ENCODE peak calls at places on chromosome 1, in four cellular contexts. I is bronchial epithelial cell, F is A549, X is fibroblast of lung. N is an unnamed sample.

GRCh38 chr1:10210841-10211804 is 753 bp downstream of the KIF1B start:
- DNase-seq in I (peak), F (peak), X (peak), N (peak)

GRCh38 chr1:25914074-25914995 is 8.1 kb upstream of the STMN1 start:
- DNase-seq in I (no peak), F (no peak), X (peak), N (no peak)

GRCh38 chr1:162942903-162943567 is 82.1 kb upstream of the CCDC190 start:
- DNase-seq in I (peak), F (no peak), X (peak), N (no peak)

GRCh38 chr1:21605964-21606705 is 63.0 kb downstream of the RAP1GAP start:
- DNase-seq in I (no peak), F (no peak), X (no peak), N (no peak)

GRCh38 chr1:62058951-62059350 is 135.7 kb upstream of the L1TD1 start:
- DNase-seq in I (no peak), F (no peak), X (no peak), N (no peak)

GRCh38 chr1:20555025-20555757 is 2.8 kb downstream of the FAM43B start:
- DNase-seq in I (no peak), F (no peak), X (peak), N (no peak)

GRCh38 chr1:189597083-189597482 is 880.6 kb downstream of the BRINP3 start:
- DNase-seq in I (peak), F (no peak), X (no peak), N (peak)

GRCh38 chr1:226217273-226217672 is 6.2 kb upstream of the MIXL1 start:
- DNase-seq in I (no peak), F (no peak), X (peak), N (no peak)

GRCh38 chr1:162381383-162381782 is at the start of gene C1orf226:
- DNase-seq in I (peak), F (peak), X (peak), N (peak)

GRCh38 chr1:8711161-8711560 is 106.3 kb downstream of the RERE start:
- DNase-seq in I (no peak), F (no peak), X (peak), N (no peak)

GRCh38 chr1:145879775-145880174 is 5.9 kb downstream of the ANKRD35 start:
- DNase-seq in I (no peak), F (no peak), X (no peak), N (no peak)

GRCh38 chr1:44048816-44049215 is 17.6 kb upstream of the SLC6A9 start:
- DNase-seq in I (peak), F (no peak), X (peak), N (no peak)

GRCh38 chr1:110440877-110441276 is 10.1 kb upstream of the PROK1 start:
- DNase-seq in I (peak), F (no peak), X (peak), N (peak)

GRCh38 chr1:112533029-112533428 is 24.3 kb downstream of the WNT2B start:
- DNase-seq in I (no peak), F (no peak), X (peak), N (no peak)

DNA sequence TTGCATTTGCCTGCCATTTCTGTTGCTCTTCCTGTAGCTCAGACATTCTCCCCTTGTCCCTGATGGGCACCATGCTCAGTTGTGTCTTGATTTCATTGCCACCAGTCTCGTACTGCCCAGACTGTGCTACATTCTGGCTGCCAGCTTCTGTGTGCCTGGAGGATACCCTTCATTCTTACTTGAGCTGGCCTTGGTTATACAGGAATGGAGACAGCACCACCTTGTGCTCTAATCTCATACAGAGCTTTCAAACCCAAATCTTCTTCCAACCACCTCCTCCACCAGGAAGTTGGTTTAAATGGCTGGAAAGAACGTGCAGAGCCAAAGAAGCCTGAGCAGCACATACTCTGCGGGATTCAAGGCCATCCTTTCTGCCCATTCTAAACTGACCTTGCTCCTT is 165.3 kb downstream of the SLC35F3 start:
- DNase-seq in I (peak), F (no peak), X (peak), N (peak)
- TF ChIP-seq CTCF in I (peak), F (peak), X (no peak), N (no peak)

GRCh38 chr1:23747947-23748346 is 4.7 kb downstream of the ELOA start:
- DNase-seq in I (no peak), F (no peak), X (no peak), N (no peak)

GRCh38 chr1:23742670-23743286 is 493 bp upstream of the ELOA start:
- DNase-seq in I (peak), F (no peak), X (peak), N (peak)

GRCh38 chr1:23741609-23742008 is 1.7 kb upstream of the ELOA start:
- DNase-seq in I (no peak), F (no peak), X (no peak), N (no peak)

GRCh38 chr1:23743287-23744052 is at the start of gene ELOA:
- DNase-seq in I (peak), F (peak), X (peak), N (peak)

GRCh38 chr1:23745515-23745914 is 2.2 kb downstream of the ELOA start:
- DNase-seq in I (peak), F (peak), X (peak), N (no peak)
- TF ChIP-seq CTCF in I (peak), F (no peak), X (peak), N (no peak)

GRCh38 chr1:11735854-11736745 is at the start of gene AGTRAP:
- DNase-seq in I (peak), F (peak), X (peak), N (peak)
- TF ChIP-seq CTCF in I (peak), F (no peak), X (peak), N (no peak)

DNA sequence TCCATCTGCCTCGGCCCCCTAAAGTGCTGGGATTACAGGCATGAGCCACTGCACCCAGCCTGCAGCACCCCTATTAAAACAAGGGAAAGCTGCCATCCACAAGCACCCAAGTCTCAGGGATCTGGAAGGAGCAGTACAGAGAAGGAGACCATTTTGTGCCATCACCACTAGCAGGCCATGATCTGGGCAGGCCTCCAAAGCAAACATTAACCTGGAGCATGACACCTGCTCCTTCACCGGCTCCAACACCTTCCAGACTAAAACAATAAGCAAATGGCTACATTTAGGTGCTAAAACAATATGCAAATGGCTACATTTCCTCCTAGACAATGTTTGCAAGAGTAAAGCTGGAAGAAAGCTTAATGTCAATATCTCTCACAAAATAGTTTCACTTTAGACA is 16.7 kb downstream of the MEAF6 start:
- DNase-seq in I (no peak), F (no peak), X (no peak), N (peak)
- TF ChIP-seq CTCF in I (no peak), F (no peak), X (no peak), N (no peak)

DNA sequence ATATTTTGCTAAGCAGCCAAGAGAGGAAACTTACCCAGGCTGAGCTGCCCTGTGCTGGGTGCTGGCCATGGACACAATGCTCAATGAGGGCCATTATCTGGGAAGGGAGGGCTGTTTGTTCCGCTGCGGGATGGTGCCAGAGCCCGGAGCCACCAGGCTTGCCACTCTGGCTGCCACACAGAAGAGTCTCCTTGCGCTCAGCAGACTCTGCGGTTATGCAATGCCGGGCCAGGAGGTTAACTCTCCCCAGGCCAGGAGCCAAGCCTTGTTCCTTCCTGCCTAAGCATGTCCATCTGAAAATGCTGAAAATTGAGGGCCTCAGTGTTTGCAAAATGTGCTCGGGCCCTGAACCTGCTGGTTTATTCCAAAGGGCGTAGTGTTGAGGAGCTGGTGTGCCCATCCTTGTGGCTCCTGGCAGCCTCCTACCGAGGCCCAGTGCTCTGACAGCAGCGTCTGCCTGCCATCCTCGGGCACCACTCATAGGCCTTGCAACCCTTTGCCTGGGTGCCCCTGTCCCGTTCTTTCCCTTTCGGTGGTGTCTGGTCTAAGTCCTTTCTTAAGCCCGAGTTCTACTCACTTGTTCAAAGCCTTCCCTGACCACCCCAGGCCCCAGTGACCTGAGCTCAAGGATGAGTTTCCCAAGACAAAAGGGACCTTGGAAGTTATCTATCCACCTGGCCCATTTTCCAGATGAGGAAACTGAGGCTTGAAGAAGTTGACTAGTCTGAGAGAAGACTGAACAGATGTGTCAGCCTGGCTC is 133.8 kb upstream of the EDN2 start:
- DNase-seq in I (peak), F (no peak), X (peak), N (peak)
- TF ChIP-seq CTCF in I (no peak), F (no peak), X (no peak), N (no peak)

GRCh38 chr1:152442765-152443164 is 28.7 kb upstream of the CRNN start:
- DNase-seq in I (peak), F (no peak), X (peak), N (no peak)

GRCh38 chr1:152440635-152441471 is 26.8 kb upstream of the CRNN start:
- DNase-seq in I (peak), F (peak), X (peak), N (peak)

GRCh38 chr1:152441756-152442155 is 27.7 kb upstream of the CRNN start:
- DNase-seq in I (no peak), F (no peak), X (no peak), N (no peak)

GRCh38 chr1:152442291-152442690 is 28.2 kb upstream of the CRNN start:
- DNase-seq in I (no peak), F (no peak), X (no peak), N (no peak)

DNA sequence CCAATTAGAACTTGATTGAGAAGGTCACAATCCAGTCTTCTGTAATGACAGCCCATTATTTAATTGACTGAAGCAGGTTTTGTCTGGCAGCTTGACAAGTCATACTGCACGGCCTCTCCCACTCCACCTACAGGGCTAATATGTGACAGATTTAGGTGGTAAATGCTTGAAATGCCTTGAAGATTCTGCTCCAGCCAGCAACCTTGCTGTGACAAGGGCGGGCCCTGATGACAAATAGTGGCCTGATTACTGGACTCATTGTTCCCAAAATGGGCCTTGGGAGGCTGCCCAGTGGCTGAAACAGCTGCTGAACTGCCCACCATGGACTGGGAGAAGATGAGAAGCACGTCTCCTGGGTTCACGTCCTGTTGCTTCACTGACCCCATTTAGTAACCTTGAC is 30.0 kb upstream of the CRNN start:
- DNase-seq in I (no peak), F (no peak), X (peak), N (no peak)
- TF ChIP-seq CTCF in I (no peak), F (no peak), X (no peak), N (no peak)

GRCh38 chr1:106620521-106620954 is 435.9 kb upstream of the PRMT6 start:
- DNase-seq in I (peak), F (no peak), X (peak), N (peak)
- TF ChIP-seq CTCF in I (peak), F (no peak), X (no peak), N (no peak)

DNA sequence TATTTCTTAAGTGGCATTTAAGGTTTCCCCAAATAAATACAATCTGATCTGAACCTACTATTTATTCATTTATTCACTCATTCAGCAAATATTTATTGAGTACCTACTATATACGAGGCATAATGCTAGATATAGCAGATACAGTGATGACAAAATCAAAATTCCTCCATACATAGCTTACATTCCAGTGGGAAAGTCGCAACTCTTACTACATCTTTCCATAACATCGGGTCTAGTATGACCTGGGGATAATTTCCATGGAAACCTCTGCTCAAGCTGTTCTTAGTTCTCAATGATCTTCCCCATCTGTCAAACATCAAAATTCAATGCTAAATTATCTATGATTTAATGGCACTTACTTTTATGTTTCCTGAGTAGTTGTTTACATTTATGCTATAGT is 70.8 kb upstream of the PRKACB start:
- DNase-seq in I (no peak), F (no peak), X (peak), N (no peak)
- TF ChIP-seq CTCF in I (no peak), F (no peak), X (no peak), N (no peak)